ENCODE peak calls at places on chromosomes 4 and X, in five cellular contexts. V, E, F, C and U are unnamed samples.

GRCh38 chrX:116009871-116010710 is 160.5 kb upstream of the AGTR2 start:
- DNase-seq in C (peak), E (no peak), F (no peak), V (no peak), U (peak)

GRCh38 chrX:24260827-24261550 is 52.9 kb downstream of the SUPT20HL2 start:
- DNase-seq in C (no peak), E (no peak), V (peak), F (no peak), U (peak)

GRCh38 chr4:143248827-143249226 is 64.1 kb downstream of the USP38 start:
- DNase-seq in F (peak), C (no peak), E (no peak), V (no peak), U (no peak)

GRCh38 chr4:138070816-138071215 is 171.3 kb downstream of the SLC7A11 start:
- DNase-seq in F (no peak), V (no peak), C (no peak), E (no peak), U (no peak)

GRCh38 chrX:132025085-132025484 is 2.0 kb downstream of the STK26 start:
- DNase-seq in F (no peak), C (peak), E (no peak), V (no peak), U (peak)

GRCh38 chr4:47913858-47914218 is 545 bp downstream of the NFXL1 start:
- DNase-seq in E (peak), C (peak), V (no peak), F (peak), U (peak)

GRCh38 chrX:123339201-123339905 is 155.3 kb downstream of the GRIA3 start:
- DNase-seq in F (no peak), E (peak), C (no peak), V (no peak), U (no peak)

GRCh38 chr4:160034501-160034900 is 931.6 kb downstream of the RAPGEF2 start:
- DNase-seq in C (no peak), E (no peak), V (no peak), F (no peak), U (no peak)

GRCh38 chr4:15414601-15415091 is 13.2 kb upstream of the C1QTNF7 start:
- DNase-seq in C (no peak), V (no peak), F (no peak), E (peak), U (no peak)

GRCh38 chr4:11805837-11806236 is 377.1 kb upstream of the HS3ST1 start:
- DNase-seq in V (peak), E (peak), C (no peak), F (no peak), U (peak)

GRCh38 chr4:88938138-88938537 is 118.8 kb downstream of the FAM13A start:
- DNase-seq in C (no peak), F (no peak), E (peak), V (peak), U (no peak)

GRCh38 chr4:76558391-76559235 is 123.6 kb downstream of the SHROOM3 start:
- DNase-seq in C (no peak), V (no peak), E (no peak), F (no peak), U (no peak)

GRCh38 chrX:150185766-150186165 is 177.4 kb upstream of the MAMLD1 start:
- DNase-seq in V (no peak), F (no peak), C (no peak), E (no peak), U (no peak)

GRCh38 chr4:54662123-54662522 is 4.4 kb downstream of the KIT start:
- DNase-seq in E (no peak), V (no peak), F (no peak), C (no peak), U (no peak)

GRCh38 chr4:86592553-86593249 is 1.4 kb upstream of the PTPN13 start:
- DNase-seq in V (no peak), F (no peak), E (peak), C (no peak), U (no peak)

GRCh38 chr4:112885897-112886296 is 163.6 kb upstream of the ANK2 start:
- DNase-seq in V (no peak), F (no peak), C (no peak), E (no peak), U (no peak)

GRCh38 chr4:184310171-184310567 is 92.5 kb upstream of the ENPP6 start:
- DNase-seq in V (peak), F (peak), C (no peak), E (peak), U (peak)

GRCh38 chr4:8242782-8243556 is 26.6 kb upstream of the HTRA3 start:
- DNase-seq in E (no peak), V (no peak), F (no peak), C (no peak), U (no peak)

GRCh38 chrX:25659317-25659716 is 478.8 kb upstream of the MAGEB18 start:
- DNase-seq in F (no peak), E (no peak), V (no peak), C (no peak), U (no peak)

GRCh38 chrX:139158256-139158655 is 372.3 kb upstream of the F9 start:
- DNase-seq in E (no peak), F (no peak), V (no peak), C (no peak), U (no peak)

GRCh38 chrX:46624090-46624786 is 50.7 kb downstream of the CHST7 start:
- DNase-seq in C (no peak), E (no peak), F (no peak), V (no peak), U (no peak)

GRCh38 chr4:150229538-150229937 is 151.3 kb downstream of the DCLK2 start:
- DNase-seq in V (peak), F (no peak), E (peak), C (no peak), U (no peak)

GRCh38 chr4:156790866-156791265 is 180.7 kb downstream of the PDGFC start:
- DNase-seq in C (peak), E (no peak), V (peak), F (no peak), U (no peak)

GRCh38 chr4:112801341-112801740 is 164.4 kb downstream of the LARP7 start:
- DNase-seq in C (no peak), V (no peak), F (no peak), E (no peak), U (no peak)

GRCh38 chr4:121272526-121272925 is 108.3 kb downstream of the QRFPR start:
- DNase-seq in E (peak), C (no peak), F (peak), V (no peak), U (no peak)

GRCh38 chr4:145170209-145170608 is 10.2 kb downstream of the OTUD4 start:
- DNase-seq in E (no peak), V (peak), C (no peak), F (no peak), U (no peak)

GRCh38 chr4:120331486-120332281 is 265.0 kb upstream of the MAD2L1 start:
- DNase-seq in V (no peak), F (no peak), C (no peak), E (no peak), U (no peak)

GRCh38 chr4:1763550-1764080 is 29.5 kb upstream of the FGFR3 start:
- DNase-seq in V (peak), C (peak), E (no peak), F (peak), U (peak)

GRCh38 chr4:129218355-129218754 is 122.4 kb downstream of the C4orf33 start:
- DNase-seq in V (peak), F (no peak), E (peak), C (no peak), U (no peak)

GRCh38 chr4:4673070-4673469 is 131.2 kb upstream of the STX18 start:
- DNase-seq in C (no peak), V (peak), E (peak), F (peak), U (peak)

GRCh38 chr4:113636438-113636818 is 125.1 kb downstream of the CAMK2D start:
- DNase-seq in F (no peak), E (no peak), C (peak), V (no peak), U (peak)

GRCh38 chrX:118968031-118968430 is 6.4 kb upstream of the LONRF3 start:
- DNase-seq in E (no peak), F (no peak), V (no peak), C (no peak), U (no peak)
- TF ChIP-seq MYC in E (no peak), F (no peak), V (no peak), C (no peak), U (no peak)

GRCh38 chr4:83605744-83606172 is 69.8 kb downstream of the GPAT3 start:
- DNase-seq in V (no peak), F (no peak), E (no peak), C (peak), U (no peak)

GRCh38 chr4:83606898-83607297 is 71.0 kb downstream of the GPAT3 start:
- DNase-seq in E (no peak), F (no peak), V (no peak), C (no peak), U (no peak)

GRCh38 chr4:83605216-83605615 is 69.3 kb downstream of the GPAT3 start:
- DNase-seq in C (peak), F (no peak), E (no peak), V (no peak), U (no peak)

GRCh38 chr4:83604315-83604714 is 68.4 kb downstream of the GPAT3 start:
- DNase-seq in F (no peak), V (no peak), C (no peak), E (no peak), U (no peak)

GRCh38 chr4:83606435-83606834 is 70.5 kb downstream of the GPAT3 start:
- DNase-seq in F (no peak), V (no peak), C (no peak), E (no peak), U (no peak)
- TF ChIP-seq MYC in F (no peak), V (no peak), C (no peak), E (no peak), U (no peak)

GRCh38 chr4:71456841-71457240 is 118.0 kb downstream of the SLC4A4 start:
- DNase-seq in E (peak), C (peak), V (no peak), F (no peak), U (peak)
- TF ChIP-seq MYC in E (no peak), C (no peak), V (no peak), F (no peak), U (no peak)

GRCh38 chr4:177187371-177187770 is 122.3 kb upstream of the NEIL3 start:
- DNase-seq in C (no peak), V (no peak), F (no peak), E (no peak), U (no peak)

GRCh38 chr4:177182156-177182555 is 127.5 kb upstream of the NEIL3 start:
- DNase-seq in V (no peak), E (no peak), C (no peak), F (no peak), U (no peak)

GRCh38 chr4:177182728-177183127 is 126.9 kb upstream of the NEIL3 start:
- DNase-seq in F (no peak), V (no peak), C (no peak), E (no peak), U (no peak)

GRCh38 chr4:177185579-177185978 is 124.1 kb upstream of the NEIL3 start:
- DNase-seq in F (no peak), E (no peak), C (no peak), V (no peak), U (no peak)

DNA sequence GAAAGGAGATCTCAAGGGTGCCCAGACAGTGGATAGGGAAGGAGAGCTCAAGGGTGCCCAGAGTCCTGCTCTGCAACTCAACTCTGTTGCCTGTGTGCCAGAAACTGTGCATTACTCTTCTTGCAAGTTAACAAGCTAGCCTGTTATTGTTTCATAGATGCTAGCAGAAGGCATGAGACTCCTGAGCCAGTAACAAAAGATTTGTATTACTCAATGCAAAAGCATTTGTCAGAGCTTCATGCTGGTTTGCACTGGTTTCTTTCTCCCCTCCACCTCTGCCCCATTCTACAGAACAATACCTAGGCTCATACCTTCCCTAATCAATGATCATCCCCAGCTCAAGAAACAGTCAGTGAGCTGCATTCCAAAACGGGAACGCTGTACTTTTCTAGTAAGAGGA is 124.5 kb upstream of the NEIL3 start:
- DNase-seq in C (no peak), V (no peak), E (no peak), F (no peak), U (no peak)
- TF ChIP-seq MYC in C (no peak), V (no peak), E (no peak), F (no peak), U (no peak)

GRCh38 chr4:107153228-107153627 is 117.1 kb upstream of the DKK2 start:
- DNase-seq in E (peak), V (peak), F (no peak), C (peak), U (peak)
- TF ChIP-seq MYC in E (no peak), V (no peak), F (no peak), C (no peak), U (no peak)

GRCh38 chr4:36242629-36243354 is 1.5 kb downstream of the ARAP2 start:
- DNase-seq in V (no peak), E (no peak), C (no peak), F (no peak), U (no peak)

GRCh38 chr4:36249605-36250004 is 5.3 kb upstream of the ARAP2 start:
- DNase-seq in F (no peak), V (no peak), E (no peak), C (no peak), U (no peak)

GRCh38 chr4:36243355-36244256 is 708 bp downstream of the ARAP2 start:
- DNase-seq in E (peak), F (peak), C (no peak), V (no peak), U (no peak)

GRCh38 chr4:36241771-36242170 is 2.5 kb downstream of the ARAP2 start:
- DNase-seq in V (no peak), E (no peak), F (no peak), C (no peak), U (no peak)

GRCh38 chr4:36244257-36245084 is at the start of gene ARAP2:
- DNase-seq in V (no peak), E (peak), F (peak), C (no peak), U (peak)
- TF ChIP-seq MYC in V (no peak), E (no peak), F (no peak), C (no peak), U (no peak)

DNA sequence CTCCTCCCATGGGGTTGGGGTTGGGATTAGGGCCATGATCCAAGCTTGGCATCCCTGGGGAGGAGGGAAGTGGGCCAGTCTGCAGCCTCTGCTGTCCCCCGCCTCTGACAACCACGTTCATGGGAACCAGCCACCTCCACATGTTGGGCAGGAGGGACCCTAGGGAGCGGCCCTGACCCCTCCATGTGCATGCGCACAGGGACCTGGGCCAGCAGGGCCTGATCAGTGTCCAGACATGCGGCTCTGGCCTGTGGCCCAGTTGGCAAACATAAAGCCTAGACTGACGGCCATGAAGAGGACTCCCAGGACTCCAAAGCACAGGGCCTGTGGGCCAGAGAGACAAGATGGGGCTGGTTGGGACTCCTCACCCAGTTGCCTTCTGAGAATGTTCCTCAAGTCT is 11.3 kb downstream of the SLC38A5 start:
- DNase-seq in E (no peak), C (no peak), F (no peak), V (no peak), U (no peak)
- TF ChIP-seq MYC in E (no peak), C (no peak), F (no peak), V (no peak), U (no peak)

GRCh38 chr4:30716158-30716557 is 4.0 kb upstream of the PCDH7 start:
- DNase-seq in E (peak), C (peak), F (no peak), V (peak), U (peak)
- TF ChIP-seq MYC in E (no peak), C (no peak), F (no peak), V (no peak), U (no peak)